ENCODE peak calls at places on chromosome 20, in four cellular contexts. S, W, D and C are unnamed samples.

GRCh38 chr20:4925842-4926530 is 75.3 kb downstream of the SLC23A2 start:
- DNase-seq in D (no peak), S (no peak), W (no peak), C (no peak)

GRCh38 chr20:63326314-63327228 is 33.6 kb downstream of the COL20A1 start:
- DNase-seq in W (no peak), D (no peak), S (no peak), C (no peak)

GRCh38 chr20:694496-694895 is 18.9 kb upstream of the SCRT2 start:
- DNase-seq in D (no peak), S (no peak), W (no peak), C (no peak)

GRCh38 chr20:62647521-62648317 is 5.4 kb downstream of the SLCO4A1 start:
- DNase-seq in W (no peak), S (no peak), D (no peak), C (no peak)

GRCh38 chr20:41650221-41650948 is 32.2 kb upstream of the CHD6 start:
- DNase-seq in S (no peak), W (no peak), D (no peak), C (no peak)

GRCh38 chr20:64049060-64049886 is at the start of gene SOX18:
- DNase-seq in W (no peak), S (no peak), D (peak; percentile 45), C (peak; percentile 53)

GRCh38 chr20:572752-573151 is 29.2 kb upstream of the CSNK2A1 start:
- DNase-seq in W (no peak), D (no peak), S (no peak), C (no peak)

GRCh38 chr20:35476288-35476687 is 20.9 kb downstream of the CEP250 start:
- DNase-seq in W (no peak), S (no peak), D (no peak), C (no peak)

GRCh38 chr20:3885711-3886110 is 3.5 kb upstream of the PANK2 start:
- DNase-seq in D (no peak), W (no peak), S (no peak), C (no peak)

GRCh38 chr20:59785986-59786753 is 147.3 kb downstream of the SYCP2 start:
- DNase-seq in S (no peak), W (no peak), D (no peak), C (peak; percentile 9)

GRCh38 chr20:62886709-62887058 is 25.1 kb upstream of the TCFL5 start:
- DNase-seq in S (no peak), D (no peak), W (no peak), C (no peak)

GRCh38 chr20:40073535-40074111 is 615.4 kb downstream of the MAFB start:
- DNase-seq in D (peak; percentile 57), S (no peak), W (peak; percentile 36), C (peak; percentile 86)

GRCh38 chr20:14583413-14583812 is 246.0 kb upstream of the FLRT3 start:
- DNase-seq in W (no peak), S (no peak), D (peak; percentile 5), C (no peak)

GRCh38 chr20:44776977-44777376 is 31.3 kb downstream of the KCNK15 start:
- DNase-seq in D (peak; percentile 30), W (no peak), S (peak; percentile 59), C (no peak)

GRCh38 chr20:6588296-6588695 is 179.2 kb upstream of the BMP2 start:
- DNase-seq in W (no peak), D (no peak), S (no peak), C (no peak)

GRCh38 chr20:24588047-24588635 is 118.7 kb downstream of the SYNDIG1 start:
- DNase-seq in D (no peak), S (no peak), W (no peak), C (no peak)

GRCh38 chr20:20741067-20742045 is 28.9 kb upstream of the RALGAPA2 start:
- DNase-seq in S (no peak), D (no peak), W (no peak), C (no peak)

GRCh38 chr20:19618711-19619110 is 139.3 kb upstream of the RIN2 start:
- DNase-seq in S (no peak), D (no peak), W (no peak), C (no peak)

GRCh38 chr20:25276533-25277050 is 28.7 kb downstream of the PYGB start:
- DNase-seq in S (no peak), D (no peak), W (no peak), C (no peak)

GRCh38 chr20:45445805-45446562 is 23.6 kb upstream of the WFDC2 start:
- DNase-seq in W (no peak), D (peak; percentile 37), S (no peak), C (peak; percentile 65)

GRCh38 chr20:25246182-25246943 is 1.5 kb upstream of the PYGB start:
- DNase-seq in S (no peak), W (no peak), D (no peak), C (peak; percentile 8)

GRCh38 chr20:9075264-9076095 is 6.6 kb downstream of the PLCB4 start:
- DNase-seq in D (no peak), S (no peak), W (no peak), C (no peak)
- H3K18ac ChIP-seq in D (no peak overlapping the region), S (no peak overlapping the region), W (no peak overlapping the region), C (no peak overlapping the region)

DNA sequence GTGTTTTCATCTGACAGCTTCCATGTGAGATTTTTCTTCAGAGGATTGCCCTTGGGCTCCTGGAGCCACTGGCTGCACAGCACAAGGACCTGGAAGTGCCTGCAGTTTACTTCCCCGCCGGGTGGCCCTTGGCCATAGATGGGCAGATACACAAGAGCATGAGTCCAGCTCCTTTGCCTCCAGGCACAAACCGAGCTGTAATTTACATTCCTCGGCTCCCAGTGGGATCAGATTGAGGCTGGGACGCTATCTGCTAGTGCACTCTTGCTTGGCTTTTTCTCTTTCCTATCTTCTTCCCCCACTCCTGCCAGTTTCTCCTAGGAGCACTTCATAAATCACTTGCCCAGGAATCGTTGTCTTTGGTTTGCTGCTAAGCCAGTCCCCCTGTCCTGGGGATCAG is 85.4 kb upstream of the RALY start:
- DNase-seq in S (no peak), D (peak; percentile 40), W (no peak), C (no peak)
- H2BK12ac ChIP-seq in S (no peak overlapping the region), D (no peak overlapping the region), W (no peak overlapping the region), C (no peak overlapping the region)

DNA sequence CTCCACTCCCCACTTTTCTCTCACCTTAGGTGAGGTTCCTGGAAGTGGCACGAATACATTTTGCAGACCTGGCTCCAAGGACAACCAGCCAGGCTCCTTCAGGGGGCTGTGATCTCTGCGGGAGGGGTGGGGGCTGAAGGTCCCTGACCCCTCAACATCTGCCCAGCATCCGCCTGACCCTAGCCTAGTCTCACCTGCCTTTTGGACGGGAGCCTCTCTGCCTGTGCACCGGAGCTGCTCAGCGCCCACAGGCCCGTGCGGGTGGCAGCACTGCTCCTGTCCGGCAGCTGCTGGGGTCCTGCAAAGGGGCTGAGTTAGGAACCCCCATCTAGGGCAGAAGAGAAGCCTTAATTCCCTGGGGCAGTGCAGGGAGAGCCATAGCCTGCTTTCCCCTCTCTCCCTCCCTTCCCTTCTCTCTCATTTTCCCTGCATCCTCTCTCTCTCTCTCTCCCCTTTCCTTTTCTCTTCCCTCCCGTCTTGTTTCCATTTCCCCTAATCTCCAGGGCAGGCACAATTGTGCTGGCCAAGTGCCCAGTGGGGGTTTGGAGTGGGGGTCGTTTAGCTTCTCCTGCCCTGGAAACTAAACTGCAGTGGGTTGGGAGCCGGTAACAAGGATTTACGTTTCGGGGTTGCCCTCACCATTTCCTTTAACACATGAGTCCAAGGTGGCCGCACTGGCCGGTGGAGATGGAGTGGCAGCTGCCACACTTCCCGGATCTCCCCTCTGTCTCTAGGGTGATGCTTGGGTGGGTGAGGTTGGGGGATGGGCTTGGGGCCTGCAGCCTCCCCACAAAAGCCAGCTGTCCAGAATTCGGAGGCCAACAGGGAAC is 54.1 kb downstream of the CTCFL start:
- DNase-seq in S (no peak), D (no peak), W (no peak), C (no peak)
- H3K18ac ChIP-seq in S (peak overlapping the region; percentile 83), D (no peak overlapping the region), W (peak overlapping the region; percentile 43), C (no peak overlapping the region)

GRCh38 chr20:58608096-58608840 is 42.8 kb upstream of the STX16 start:
- DNase-seq in W (no peak), D (no peak), S (no peak), C (no peak)

GRCh38 chr20:58609026-58609425 is 42.1 kb upstream of the STX16 start:
- DNase-seq in W (no peak), D (no peak), S (no peak), C (no peak)

GRCh38 chr20:58610811-58611210 is 40.3 kb upstream of the STX16 start:
- DNase-seq in D (no peak), W (no peak), S (no peak), C (no peak)

GRCh38 chr20:58611236-58612020 is 39.7 kb upstream of the STX16 start:
- DNase-seq in W (no peak), S (no peak), D (no peak), C (no peak)

DNA sequence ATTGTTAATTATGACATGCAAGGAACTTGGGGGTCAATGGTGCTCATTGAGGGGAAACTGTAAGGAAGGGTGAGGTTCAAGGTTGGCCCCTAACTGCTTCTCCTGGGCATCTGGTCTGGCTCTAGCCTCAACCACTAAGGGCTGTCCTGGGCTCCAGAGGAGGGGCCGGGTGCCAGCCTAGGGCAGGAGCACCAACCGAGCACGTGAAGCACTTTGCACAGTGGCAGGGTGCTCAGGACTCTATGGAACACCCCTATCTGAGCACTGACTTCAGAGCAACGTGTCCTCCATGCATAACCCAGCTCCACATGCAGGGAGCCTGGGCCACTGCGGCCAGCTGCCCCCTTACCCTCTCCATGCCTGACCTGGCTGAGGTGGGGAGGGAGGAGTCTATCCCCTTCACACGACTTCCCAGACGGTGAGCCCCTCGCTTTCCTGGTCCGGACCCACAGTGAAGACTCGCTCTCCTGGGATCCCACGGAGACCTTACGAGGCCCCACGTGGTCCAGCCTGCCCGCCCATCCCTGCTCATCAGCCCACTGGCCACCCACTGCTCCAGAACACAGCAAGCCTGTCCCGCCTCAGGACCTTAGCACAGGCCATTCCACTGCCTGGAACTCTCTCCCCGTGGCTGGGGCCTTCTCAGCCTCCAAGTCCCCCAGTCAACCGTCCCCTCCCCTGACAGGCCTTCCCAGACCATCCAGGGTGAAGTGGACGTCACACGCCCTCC is 40.8 kb upstream of the STX16 start:
- DNase-seq in S (no peak), D (no peak), W (no peak), C (no peak)
- H2BK12ac ChIP-seq in S (no peak overlapping the region), D (no peak overlapping the region), W (no peak overlapping the region), C (no peak overlapping the region)

DNA sequence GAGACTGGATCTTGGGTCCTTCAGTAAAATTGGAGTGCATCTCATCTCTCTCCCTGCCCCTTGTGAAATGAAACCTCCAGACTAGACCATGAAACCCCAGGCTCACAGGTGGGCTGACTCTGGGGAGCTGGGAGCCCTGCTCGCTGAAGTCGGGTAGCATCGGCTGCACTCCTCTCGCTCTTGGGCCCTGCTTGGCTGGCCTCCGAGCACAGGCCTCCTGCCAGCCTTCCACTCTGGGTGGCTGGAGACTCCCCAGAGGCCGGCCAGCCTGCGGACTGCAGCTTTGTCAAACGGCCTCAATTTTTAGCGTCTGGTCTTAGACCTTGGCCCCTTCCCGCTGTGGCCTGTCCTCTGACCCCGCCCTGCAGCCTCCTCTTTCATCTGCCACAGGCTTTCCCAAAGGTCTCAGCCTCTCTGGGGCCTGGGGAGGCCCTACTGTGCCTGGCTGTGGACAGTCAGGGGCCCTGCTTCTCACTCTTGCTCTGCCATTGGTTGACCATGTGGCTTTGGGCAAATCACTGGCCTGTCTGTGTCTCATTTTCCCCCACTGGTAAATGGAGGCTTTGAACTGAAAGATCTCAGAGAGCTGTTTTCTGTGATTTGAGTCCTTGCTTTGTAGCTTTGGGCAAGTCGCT is 45.1 kb downstream of the SRC start:
- DNase-seq in D (no peak), W (no peak), S (no peak), C (peak; percentile 23)
- H3K18ac ChIP-seq in D (no peak overlapping the region), W (no peak overlapping the region), S (peak overlapping the region; percentile 30), C (no peak overlapping the region)